ENCODE peak calls at places on chromosomes 4 and X, in nine cellular contexts. T is MM.1S, K is fibroblast of lung, R is uterus, D is brain microvascular endothelial cell, A is HCT116, Y is RWPE2, P is cardiac muscle cell, G is GM23248. O is an unnamed sample.

GRCh38 chrX:150731795-150732194 is 38.6 kb downstream of the MTMR1 start:
- DNase-seq in A (no peak), R (no peak), D (peak), P (peak), Y (no peak), G (peak), T (no peak), K (peak), O (no peak)

GRCh38 chr4:125085-125820 is 952 bp downstream of the ZNF718 start:
- DNase-seq in R (no peak), P (peak), Y (no peak), K (peak), G (peak), A (no peak), T (no peak), D (peak), O (peak)

GRCh38 chrX:19904778-19905367 is 17.5 kb upstream of the SH3KBP1 start:
- DNase-seq in Y (no peak), D (no peak), P (peak), R (no peak), G (peak), T (peak), A (peak), K (peak), O (no peak)

GRCh38 chrX:133056341-133056740 is 40.6 kb downstream of the USP26 start:
- DNase-seq in R (no peak), A (no peak), P (no peak), G (no peak), T (no peak), K (peak), Y (no peak), D (no peak), O (no peak)

GRCh38 chr4:118337954-118338353 is 14.8 kb downstream of the PRSS12 start:
- DNase-seq in R (no peak), K (no peak), D (peak), P (no peak), A (no peak), Y (no peak), T (no peak), G (peak), O (no peak)

GRCh38 chr4:128737098-128737513 is 72.4 kb upstream of the JADE1 start:
- DNase-seq in K (no peak), P (peak), R (no peak), T (no peak), A (no peak), D (no peak), Y (no peak), G (no peak), O (no peak)

GRCh38 chr4:187692626-187693025 is 302.9 kb upstream of the ZFP42 start:
- DNase-seq in T (no peak), Y (no peak), R (no peak), K (no peak), A (no peak), D (no peak), G (no peak), P (no peak), O (no peak)

GRCh38 chrX:145292208-145292607 is 44.9 kb downstream of the SPANXN1 start:
- DNase-seq in P (no peak), D (no peak), Y (no peak), R (no peak), T (no peak), G (no peak), A (no peak), K (peak), O (no peak)

GRCh38 chrX:17581650-17582049 is 155.6 kb upstream of the SCML1 start:
- DNase-seq in R (no peak), Y (no peak), A (no peak), P (no peak), T (no peak), D (no peak), G (no peak), K (no peak), O (no peak)

GRCh38 chr4:136637071-136637777 is 895.1 kb downstream of the PCDH18 start:
- DNase-seq in D (peak), R (no peak), K (no peak), G (peak), P (peak), T (no peak), A (peak), Y (no peak), O (no peak)

GRCh38 chrX:70479197-70479969 is 34.7 kb downstream of the DLG3 start:
- DNase-seq in G (peak), K (peak), P (peak), T (no peak), D (peak), Y (no peak), A (no peak), R (no peak), O (no peak)
- H3K27ac ChIP-seq in G (peak), K (peak), P (peak), T (no peak), D (peak), Y (peak), A (no peak), R (peak), O (peak)

GRCh38 chrX:119887721-119888425 is 7.8 kb upstream of the AKAP14 start:
- DNase-seq in Y (peak), K (peak), D (peak), T (no peak), R (peak), P (peak), G (peak), A (peak), O (peak)
- H3K4me3 ChIP-seq in Y (peak), K (peak), D (peak), T (no peak), R (no peak), P (peak), G (peak), A (peak), O (no peak)

GRCh38 chr4:70678383-70678999 is 9.8 kb upstream of the UTP3 start:
- DNase-seq in D (no peak), K (no peak), A (no peak), R (no peak), T (peak), Y (no peak), P (no peak), G (no peak), O (no peak)
- H3K27ac ChIP-seq in D (no peak), K (no peak), A (no peak), R (no peak), T (peak), Y (no peak), P (no peak), G (no peak), O (no peak)

DNA sequence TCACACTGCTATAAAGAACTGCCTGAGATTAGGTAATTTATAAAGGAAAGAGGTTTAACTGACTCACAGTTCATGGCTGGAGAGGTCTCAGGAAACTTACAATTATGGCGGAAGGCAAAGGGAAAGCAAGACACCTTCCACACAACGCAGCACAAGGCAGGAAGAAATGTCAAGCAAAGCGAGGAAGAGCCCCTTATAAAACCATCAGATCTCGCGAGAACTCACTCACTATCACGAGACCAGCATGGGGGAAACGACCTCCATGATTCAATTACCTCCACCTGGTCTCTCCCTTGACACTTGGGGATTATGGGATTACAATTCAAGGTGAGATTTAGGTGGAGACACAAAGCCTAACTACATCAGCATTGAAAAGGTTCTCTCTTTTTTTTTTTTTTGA is 39.6 kb downstream of the PALLD start:
- DNase-seq in P (no peak), K (no peak), Y (no peak), G (no peak), D (no peak), T (no peak), A (peak), R (no peak), O (no peak)
- H3K4me3 ChIP-seq in P (no peak), K (no peak), Y (no peak), G (no peak), D (no peak), T (no peak), A (peak), R (no peak), O (no peak)

GRCh38 chr4:13266687-13267086 is 217.5 kb downstream of the RAB28 start:
- DNase-seq in K (peak), P (no peak), R (no peak), G (no peak), A (no peak), Y (no peak), D (no peak), T (no peak), O (no peak)

GRCh38 chr4:13267091-13267490 is 217.0 kb downstream of the RAB28 start:
- DNase-seq in R (no peak), Y (no peak), D (no peak), K (peak), G (no peak), A (no peak), T (no peak), P (no peak), O (no peak)

GRCh38 chr4:13268165-13268564 is 216.0 kb downstream of the RAB28 start:
- DNase-seq in G (no peak), P (no peak), R (no peak), K (no peak), D (no peak), A (no peak), T (no peak), Y (no peak), O (no peak)

GRCh38 chr4:13264126-13264525 is 220.0 kb downstream of the RAB28 start:
- DNase-seq in R (no peak), D (peak), P (peak), T (no peak), K (peak), Y (no peak), G (peak), A (no peak), O (no peak)

DNA sequence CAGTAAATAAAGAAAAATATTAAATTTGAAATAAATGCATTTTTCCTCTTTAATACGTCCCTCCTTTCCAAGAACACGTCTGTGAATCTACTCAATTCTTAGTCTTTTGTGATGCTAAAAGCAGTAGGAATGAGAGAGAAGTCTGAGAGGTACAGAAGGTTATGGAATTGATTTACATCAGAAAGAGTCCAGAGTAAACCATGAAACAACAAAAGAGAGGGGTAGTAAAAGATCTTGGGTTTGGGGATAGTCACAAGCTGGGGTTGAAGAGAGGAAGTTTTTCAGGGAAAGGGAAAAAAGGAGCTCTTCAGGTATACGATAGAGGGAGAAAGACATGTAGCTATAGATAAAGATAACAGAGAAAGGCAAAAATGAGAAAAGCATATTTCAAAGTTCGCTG is 215.4 kb downstream of the RAB28 start:
- DNase-seq in A (no peak), G (no peak), D (no peak), P (no peak), K (no peak), T (no peak), Y (no peak), R (no peak), O (no peak)
- H3K27ac ChIP-seq in A (no peak), G (no peak), D (no peak), P (no peak), K (no peak), T (no peak), Y (no peak), R (no peak), O (no peak)

DNA sequence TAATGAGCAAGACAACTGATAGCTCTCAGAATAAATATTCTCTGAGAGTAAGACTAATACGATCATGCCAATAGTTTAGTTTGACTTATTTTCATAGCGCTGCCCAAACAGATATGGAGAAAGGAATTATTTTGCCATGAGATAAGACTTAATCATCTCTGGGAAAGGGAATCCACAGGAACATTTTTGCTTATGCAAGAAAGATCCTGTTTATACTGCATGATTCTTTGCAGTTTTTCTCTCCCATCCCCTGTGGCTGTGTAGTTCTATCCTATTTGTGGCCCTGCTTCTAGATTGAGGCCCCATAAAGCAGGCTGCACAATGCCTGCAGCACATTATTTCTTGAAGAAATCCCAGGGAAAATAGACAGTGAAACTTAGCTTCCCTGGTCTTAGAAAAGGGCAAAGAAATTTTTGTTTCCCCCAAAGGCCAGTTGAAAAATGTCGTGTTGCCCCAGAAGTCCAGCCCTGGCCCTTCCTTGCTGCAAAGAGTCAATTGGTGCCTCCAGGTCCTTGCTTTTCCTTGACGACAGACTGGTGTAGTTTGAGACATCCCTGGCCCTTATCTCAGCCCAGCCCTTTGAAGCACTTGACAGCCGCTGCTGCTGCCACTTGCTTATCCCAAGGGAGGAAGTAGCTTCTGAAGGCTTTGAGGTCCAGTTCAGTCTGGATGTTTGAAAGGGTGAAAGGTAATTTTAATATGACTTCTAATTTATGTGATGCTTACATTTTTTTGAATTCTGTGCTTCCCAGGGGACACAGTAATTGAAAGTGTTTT is 45.0 kb upstream of the SH3RF1 start:
- DNase-seq in P (peak), Y (no peak), G (peak), R (no peak), K (peak), T (no peak), A (no peak), D (peak), O (no peak)
- H3K4me3 ChIP-seq in P (no peak), Y (no peak), G (no peak), R (no peak), K (no peak), T (no peak), A (no peak), D (no peak), O (no peak)